ENCODE peak calls at places on chromosomes 5 and 9, in nine cellular contexts. One of them, this sample, is unnamed.
A peak's percentile ranks its signal among the peaks of the same experiment; 100 is the strongest.

GRCh38 chr5:133924221-133924920 is 44.1 kb downstream of the C5orf15 start:
- DNase-seq in GM12865: no peak
- DNase-seq in GM23248: peak; percentile 13
- DNase-seq in GM13976: no peak
- DNase-seq in activated gamma-delta T cell treated with anti-CD3 and anti-CD28 coated beads, Interleukin-2, amount 50 U/mL, for 16 hours: no peak
- DNase-seq in left cardiac atrium: no peak
- DNase-seq in Daoy: no peak
- DNase-seq in WTC11: no peak
- DNase-seq in NCI-H1436: no peak
- DNase-seq in this sample: no peak

GRCh38 chr5:39513236-39513635 is 88.5 kb upstream of the DAB2 start:
- DNase-seq in Daoy: peak; percentile 58
- DNase-seq in WTC11: no peak
- DNase-seq in GM12865: no peak
- DNase-seq in GM13976: no peak
- DNase-seq in activated gamma-delta T cell treated with anti-CD3 and anti-CD28 coated beads, Interleukin-2, amount 50 U/mL, for 16 hours: no peak
- DNase-seq in left cardiac atrium: no peak
- DNase-seq in NCI-H1436: no peak
- DNase-seq in GM23248: peak; percentile 44
- DNase-seq in this sample: no peak

GRCh38 chr9:128587453-128587852 is 35.1 kb downstream of the SPTAN1 start:
- DNase-seq in activated gamma-delta T cell treated with anti-CD3 and anti-CD28 coated beads, Interleukin-2, amount 50 U/mL, for 16 hours: no peak
- DNase-seq in WTC11: no peak
- DNase-seq in GM12865: peak; percentile 65
- DNase-seq in Daoy: no peak
- DNase-seq in GM23248: no peak
- DNase-seq in GM13976: no peak
- DNase-seq in NCI-H1436: no peak
- DNase-seq in left cardiac atrium: no peak
- DNase-seq in this sample: no peak

GRCh38 chr5:180602481-180603075 is 11.3 kb upstream of the SCGB3A1 start:
- DNase-seq in activated gamma-delta T cell treated with anti-CD3 and anti-CD28 coated beads, Interleukin-2, amount 50 U/mL, for 16 hours: no peak
- DNase-seq in WTC11: peak; percentile 13
- DNase-seq in left cardiac atrium: no peak
- DNase-seq in GM23248: no peak
- DNase-seq in Daoy: no peak
- DNase-seq in NCI-H1436: no peak
- DNase-seq in GM13976: no peak
- DNase-seq in GM12865: no peak
- DNase-seq in this sample: no peak

GRCh38 chr9:87428659-87429058 is 69.0 kb upstream of the DAPK1 start:
- DNase-seq in NCI-H1436: no peak
- DNase-seq in WTC11: no peak
- DNase-seq in Daoy: no peak
- DNase-seq in GM12865: no peak
- DNase-seq in GM13976: no peak
- DNase-seq in GM23248: no peak
- DNase-seq in activated gamma-delta T cell treated with anti-CD3 and anti-CD28 coated beads, Interleukin-2, amount 50 U/mL, for 16 hours: no peak
- DNase-seq in left cardiac atrium: no peak
- DNase-seq in this sample: no peak

GRCh38 chr9:34382054-34382453 is 5.4 kb upstream of the MYORG start:
- DNase-seq in NCI-H1436: no peak
- DNase-seq in Daoy: no peak
- DNase-seq in activated gamma-delta T cell treated with anti-CD3 and anti-CD28 coated beads, Interleukin-2, amount 50 U/mL, for 16 hours: no peak
- DNase-seq in left cardiac atrium: no peak
- DNase-seq in GM12865: no peak
- DNase-seq in GM23248: no peak
- DNase-seq in WTC11: no peak
- DNase-seq in GM13976: no peak
- DNase-seq in this sample: no peak

GRCh38 chr9:136297016-136297691 is 6.7 kb downstream of the CCDC187 start:
- DNase-seq in GM23248: no peak
- DNase-seq in Daoy: no peak
- DNase-seq in left cardiac atrium: no peak
- DNase-seq in WTC11: no peak
- DNase-seq in GM12865: peak; percentile 31
- DNase-seq in NCI-H1436: no peak
- DNase-seq in activated gamma-delta T cell treated with anti-CD3 and anti-CD28 coated beads, Interleukin-2, amount 50 U/mL, for 16 hours: no peak
- DNase-seq in GM13976: no peak
- DNase-seq in this sample: no peak

GRCh38 chr5:2634399-2635176 is 116.9 kb downstream of the IRX2 start:
- DNase-seq in GM23248: no peak
- DNase-seq in GM13976: no peak
- DNase-seq in activated gamma-delta T cell treated with anti-CD3 and anti-CD28 coated beads, Interleukin-2, amount 50 U/mL, for 16 hours: no peak
- DNase-seq in Daoy: no peak
- DNase-seq in GM12865: no peak
- DNase-seq in left cardiac atrium: no peak
- DNase-seq in WTC11: peak; percentile 22
- DNase-seq in NCI-H1436: no peak
- DNase-seq in this sample: no peak

GRCh38 chr9:73680831-73681230 is 529.2 kb downstream of the ANXA1 start:
- DNase-seq in Daoy: no peak
- DNase-seq in WTC11: no peak
- DNase-seq in GM12865: no peak
- DNase-seq in activated gamma-delta T cell treated with anti-CD3 and anti-CD28 coated beads, Interleukin-2, amount 50 U/mL, for 16 hours: no peak
- DNase-seq in left cardiac atrium: no peak
- DNase-seq in NCI-H1436: no peak
- DNase-seq in GM23248: peak; percentile 12
- DNase-seq in GM13976: no peak
- DNase-seq in this sample: no peak

GRCh38 chr5:170216262-170216864 is 16.4 kb upstream of the C5orf58 start:
- DNase-seq in NCI-H1436: peak; percentile 46
- DNase-seq in Daoy: peak; percentile 46
- DNase-seq in activated gamma-delta T cell treated with anti-CD3 and anti-CD28 coated beads, Interleukin-2, amount 50 U/mL, for 16 hours: no peak
- DNase-seq in left cardiac atrium: no peak
- DNase-seq in GM13976: no peak
- DNase-seq in WTC11: peak; percentile 31
- DNase-seq in GM12865: peak; percentile 55
- DNase-seq in GM23248: peak; percentile 70
- DNase-seq in this sample: no peak

GRCh38 chr5:142915840-142916424 is 145.8 kb downstream of the ARHGAP26 start:
- DNase-seq in GM23248: peak; percentile 43
- DNase-seq in Daoy: peak; percentile 55
- DNase-seq in GM13976: peak; percentile 45
- DNase-seq in activated gamma-delta T cell treated with anti-CD3 and anti-CD28 coated beads, Interleukin-2, amount 50 U/mL, for 16 hours: no peak
- DNase-seq in GM12865: peak; percentile 57
- DNase-seq in WTC11: peak; percentile 70
- DNase-seq in left cardiac atrium: no peak
- DNase-seq in NCI-H1436: peak; percentile 30
- DNase-seq in this sample: no peak

GRCh38 chr9:93303258-93303771 is 119.4 kb downstream of the WNK2 start:
- DNase-seq in activated gamma-delta T cell treated with anti-CD3 and anti-CD28 coated beads, Interleukin-2, amount 50 U/mL, for 16 hours: no peak
- DNase-seq in GM13976: peak; percentile 26
- DNase-seq in GM23248: no peak
- DNase-seq in GM12865: no peak
- DNase-seq in Daoy: no peak
- DNase-seq in left cardiac atrium: no peak
- DNase-seq in NCI-H1436: no peak
- DNase-seq in WTC11: peak; percentile 5
- DNase-seq in this sample: no peak

GRCh38 chr5:144117412-144117811 is 53.0 kb downstream of the YIPF5 start:
- DNase-seq in GM23248: no peak
- DNase-seq in WTC11: no peak
- DNase-seq in Daoy: no peak
- DNase-seq in GM13976: no peak
- DNase-seq in activated gamma-delta T cell treated with anti-CD3 and anti-CD28 coated beads, Interleukin-2, amount 50 U/mL, for 16 hours: no peak
- DNase-seq in left cardiac atrium: no peak
- DNase-seq in NCI-H1436: no peak
- DNase-seq in GM12865: no peak
- DNase-seq in this sample: no peak

GRCh38 chr5:38751103-38751502 is 94.7 kb upstream of the OSMR start:
- DNase-seq in WTC11: peak; percentile 39
- DNase-seq in GM23248: peak; percentile 8
- DNase-seq in left cardiac atrium: no peak
- DNase-seq in NCI-H1436: no peak
- DNase-seq in Daoy: peak; percentile 3
- DNase-seq in GM13976: no peak
- DNase-seq in activated gamma-delta T cell treated with anti-CD3 and anti-CD28 coated beads, Interleukin-2, amount 50 U/mL, for 16 hours: no peak
- DNase-seq in GM12865: no peak
- DNase-seq in this sample: no peak

GRCh38 chr9:36855443-36856315 is 178.4 kb downstream of the PAX5 start:
- DNase-seq in left cardiac atrium: no peak
- DNase-seq in GM12865: peak; percentile 61
- DNase-seq in NCI-H1436: no peak
- DNase-seq in WTC11: peak; percentile 77
- DNase-seq in activated gamma-delta T cell treated with anti-CD3 and anti-CD28 coated beads, Interleukin-2, amount 50 U/mL, for 16 hours: no peak
- DNase-seq in GM13976: peak; percentile 67
- DNase-seq in GM23248: peak; percentile 17
- DNase-seq in Daoy: peak; percentile 80
- DNase-seq in this sample: no peak

GRCh38 chr9:78118742-78119473 is 87.3 kb upstream of the GNAQ start:
- DNase-seq in Daoy: peak; percentile 8
- DNase-seq in WTC11: no peak
- DNase-seq in GM12865: peak; percentile 66
- DNase-seq in GM13976: peak; percentile 34
- DNase-seq in GM23248: peak; percentile 82
- DNase-seq in activated gamma-delta T cell treated with anti-CD3 and anti-CD28 coated beads, Interleukin-2, amount 50 U/mL, for 16 hours: no peak
- DNase-seq in left cardiac atrium: no peak
- DNase-seq in NCI-H1436: no peak
- DNase-seq in this sample: no peak

GRCh38 chr5:34831328-34831727 is 7.6 kb upstream of the TTC23L start:
- DNase-seq in WTC11: no peak
- DNase-seq in GM13976: no peak
- DNase-seq in GM12865: no peak
- DNase-seq in left cardiac atrium: no peak
- DNase-seq in GM23248: no peak
- DNase-seq in Daoy: no peak
- DNase-seq in NCI-H1436: no peak
- DNase-seq in activated gamma-delta T cell treated with anti-CD3 and anti-CD28 coated beads, Interleukin-2, amount 50 U/mL, for 16 hours: no peak
- DNase-seq in this sample: no peak

GRCh38 chr5:140806834-140807775 is at the start of gene PCDHA4:
- DNase-seq in GM23248: peak; percentile 12
- DNase-seq in GM12865: no peak
- DNase-seq in activated gamma-delta T cell treated with anti-CD3 and anti-CD28 coated beads, Interleukin-2, amount 50 U/mL, for 16 hours: no peak
- DNase-seq in left cardiac atrium: peak; percentile 49
- DNase-seq in WTC11: peak; percentile 90
- DNase-seq in Daoy: peak; percentile 76
- DNase-seq in GM13976: no peak
- DNase-seq in NCI-H1436: peak; percentile 40
- DNase-seq in this sample: no peak

GRCh38 chr9:111429175-111429574 is 55.0 kb downstream of the ECPAS start:
- DNase-seq in left cardiac atrium: no peak
- DNase-seq in Daoy: no peak
- DNase-seq in activated gamma-delta T cell treated with anti-CD3 and anti-CD28 coated beads, Interleukin-2, amount 50 U/mL, for 16 hours: no peak
- DNase-seq in GM23248: peak; percentile 39
- DNase-seq in GM13976: no peak
- DNase-seq in WTC11: no peak
- DNase-seq in GM12865: no peak
- DNase-seq in NCI-H1436: no peak
- DNase-seq in this sample: no peak

GRCh38 chr5:169356181-169356580 is 55.2 kb upstream of the SLIT3 start:
- DNase-seq in left cardiac atrium: no peak
- DNase-seq in activated gamma-delta T cell treated with anti-CD3 and anti-CD28 coated beads, Interleukin-2, amount 50 U/mL, for 16 hours: no peak
- DNase-seq in WTC11: no peak
- DNase-seq in GM23248: no peak
- DNase-seq in Daoy: no peak
- DNase-seq in GM13976: no peak
- DNase-seq in GM12865: no peak
- DNase-seq in NCI-H1436: no peak
- DNase-seq in this sample: no peak

GRCh38 chr5:42919600-42919999 is 107.9 kb upstream of the SELENOP start:
- DNase-seq in Daoy: no peak
- DNase-seq in GM12865: no peak
- DNase-seq in left cardiac atrium: no peak
- DNase-seq in GM13976: no peak
- DNase-seq in GM23248: no peak
- DNase-seq in activated gamma-delta T cell treated with anti-CD3 and anti-CD28 coated beads, Interleukin-2, amount 50 U/mL, for 16 hours: no peak
- DNase-seq in NCI-H1436: no peak
- DNase-seq in WTC11: no peak
- DNase-seq in this sample: no peak

GRCh38 chr9:22046243-22046642 is 37.1 kb upstream of the CDKN2B start:
- DNase-seq in WTC11: no peak
- DNase-seq in left cardiac atrium: no peak
- DNase-seq in NCI-H1436: no peak
- DNase-seq in GM23248: no peak
- DNase-seq in GM13976: no peak
- DNase-seq in activated gamma-delta T cell treated with anti-CD3 and anti-CD28 coated beads, Interleukin-2, amount 50 U/mL, for 16 hours: no peak
- DNase-seq in Daoy: no peak
- DNase-seq in GM12865: no peak
- DNase-seq in this sample: no peak

GRCh38 chr5:147017621-147018020 is 139.1 kb upstream of the PPP2R2B start:
- DNase-seq in left cardiac atrium: no peak
- DNase-seq in WTC11: no peak
- DNase-seq in GM23248: no peak
- DNase-seq in GM13976: no peak
- DNase-seq in Daoy: no peak
- DNase-seq in NCI-H1436: no peak
- DNase-seq in GM12865: no peak
- DNase-seq in activated gamma-delta T cell treated with anti-CD3 and anti-CD28 coated beads, Interleukin-2, amount 50 U/mL, for 16 hours: no peak
- DNase-seq in this sample: no peak

GRCh38 chr5:50711280-50711679 is 44.8 kb downstream of the PARP8 start:
- DNase-seq in left cardiac atrium: no peak
- DNase-seq in Daoy: peak; percentile 50
- DNase-seq in GM13976: peak; percentile 15
- DNase-seq in GM12865: peak; percentile 91
- DNase-seq in WTC11: no peak
- DNase-seq in activated gamma-delta T cell treated with anti-CD3 and anti-CD28 coated beads, Interleukin-2, amount 50 U/mL, for 16 hours: peak; percentile 33
- DNase-seq in NCI-H1436: no peak
- DNase-seq in GM23248: no peak
- DNase-seq in this sample: peak; percentile 45

GRCh38 chr9:75889977-75890540 is 414 bp upstream of the PCSK5 start:
- DNase-seq in NCI-H1436: no peak
- DNase-seq in activated gamma-delta T cell treated with anti-CD3 and anti-CD28 coated beads, Interleukin-2, amount 50 U/mL, for 16 hours: no peak
- DNase-seq in GM13976: no peak
- DNase-seq in WTC11: no peak
- DNase-seq in Daoy: peak; percentile 64
- DNase-seq in left cardiac atrium: peak; percentile 36
- DNase-seq in GM12865: no peak
- DNase-seq in GM23248: peak; percentile 86
- DNase-seq in this sample: no peak

GRCh38 chr5:128695791-128696520 is 157.9 kb upstream of the FBN2 start:
- DNase-seq in GM12865: no peak
- DNase-seq in GM13976: no peak
- DNase-seq in Daoy: no peak
- DNase-seq in GM23248: peak; percentile 34
- DNase-seq in WTC11: peak; percentile 33
- DNase-seq in NCI-H1436: no peak
- DNase-seq in activated gamma-delta T cell treated with anti-CD3 and anti-CD28 coated beads, Interleukin-2, amount 50 U/mL, for 16 hours: no peak
- DNase-seq in left cardiac atrium: no peak
- DNase-seq in this sample: no peak

GRCh38 chr9:100394819-100395218 is 32.1 kb upstream of the MSANTD3 start:
- DNase-seq in GM12865: no peak
- DNase-seq in activated gamma-delta T cell treated with anti-CD3 and anti-CD28 coated beads, Interleukin-2, amount 50 U/mL, for 16 hours: no peak
- DNase-seq in left cardiac atrium: no peak
- DNase-seq in WTC11: no peak
- DNase-seq in Daoy: no peak
- DNase-seq in GM13976: no peak
- DNase-seq in GM23248: peak; percentile 38
- DNase-seq in NCI-H1436: no peak
- DNase-seq in this sample: no peak

GRCh38 chr5:87872986-87873385 is 395.7 kb downstream of the TMEM161B start:
- DNase-seq in Daoy: no peak
- DNase-seq in activated gamma-delta T cell treated with anti-CD3 and anti-CD28 coated beads, Interleukin-2, amount 50 U/mL, for 16 hours: no peak
- DNase-seq in WTC11: no peak
- DNase-seq in GM13976: no peak
- DNase-seq in GM23248: no peak
- DNase-seq in GM12865: no peak
- DNase-seq in NCI-H1436: no peak
- DNase-seq in left cardiac atrium: no peak
- DNase-seq in this sample: no peak

GRCh38 chr5:149452007-149452664 is 73.0 kb upstream of the IL17B start:
- DNase-seq in Daoy: peak; percentile 69
- DNase-seq in activated gamma-delta T cell treated with anti-CD3 and anti-CD28 coated beads, Interleukin-2, amount 50 U/mL, for 16 hours: no peak
- DNase-seq in left cardiac atrium: peak; percentile 85
- DNase-seq in GM13976: no peak
- DNase-seq in GM12865: no peak
- DNase-seq in WTC11: peak; percentile 29
- DNase-seq in GM23248: peak; percentile 43
- DNase-seq in NCI-H1436: no peak
- DNase-seq in this sample: no peak